ENCODE peak calls at places on chromosomes 11 and 22, in nine cellular contexts. Y is astrocyte, L is heart right ventricle, M is stomach, F is cardiac muscle cell, U is OCI-LY7, D is pancreas, O is A673, I is GM06990. R is an unnamed sample.

GRCh38 chr11:126113515-126113957 is 50.9 kb upstream of the CDON start:
- DNase-seq in F (peak; percentile 88), D (peak; percentile 90), O (peak; percentile 82), I (no peak), L (peak; percentile 79), Y (peak; percentile 97), M (peak; percentile 93), U (no peak), R (no peak)

GRCh38 chr22:49763696-49764095 is 64.0 kb downstream of the BRD1 start:
- DNase-seq in D (no peak), Y (no peak), O (no peak), I (no peak), M (no peak), U (no peak), L (no peak), F (no peak), R (no peak)

GRCh38 chr11:8310743-8311298 is 47.1 kb upstream of the LMO1 start:
- DNase-seq in Y (no peak), D (no peak), M (no peak), O (no peak), U (no peak), L (no peak), I (no peak), F (no peak), R (no peak)

GRCh38 chr22:27515091-27515523 is 286.4 kb downstream of the MN1 start:
- DNase-seq in Y (peak; percentile 53), F (no peak), M (no peak), O (no peak), L (peak; percentile 49), U (no peak), D (no peak), I (no peak), R (no peak)

GRCh38 chr11:94664336-94664735 is 97.2 kb downstream of the PIWIL4 start:
- DNase-seq in U (no peak), Y (no peak), F (no peak), L (no peak), M (no peak), O (no peak), D (no peak), I (no peak), R (no peak)

GRCh38 chr11:69240332-69241074 is 53.5 kb upstream of the MYEOV start:
- DNase-seq in F (no peak), M (peak; percentile 49), Y (no peak), O (no peak), D (no peak), U (no peak), I (no peak), L (no peak), R (peak; percentile 62)

GRCh38 chr11:36086366-36086765 is 142.5 kb downstream of the LDLRAD3 start:
- DNase-seq in Y (no peak), M (no peak), U (no peak), F (no peak), D (no peak), I (no peak), O (no peak), L (no peak), R (peak; percentile 31)

GRCh38 chr11:312092-312816 is 1.6 kb upstream of the IFITM1 start:
- DNase-seq in I (no peak), L (peak; percentile 17), O (no peak), Y (no peak), F (no peak), M (no peak), U (no peak), D (peak; percentile 14), R (no peak)

GRCh38 chr22:48649031-48649430 is 1178.6 kb downstream of the BRD1 start:
- DNase-seq in D (no peak), F (no peak), O (no peak), I (no peak), M (no peak), L (peak; percentile 2), Y (no peak), U (no peak), R (no peak)

GRCh38 chr22:37898441-37899181 is 7.5 kb upstream of the MICALL1 start:
- DNase-seq in U (no peak), L (no peak), M (peak; percentile 60), I (no peak), D (peak; percentile 81), F (peak; percentile 27), Y (no peak), O (no peak), R (peak; percentile 63)

GRCh38 chr22:24060375-24060788 is 49.3 kb downstream of the CABIN1 start:
- DNase-seq in M (peak; percentile 45), F (no peak), O (no peak), Y (peak; percentile 94), D (no peak), L (no peak), U (no peak), I (no peak), R (no peak)

GRCh38 chr22:28930357-28931007 is 47.1 kb downstream of the ZNRF3 start:
- DNase-seq in U (peak; percentile 22), M (no peak), I (no peak), F (no peak), O (peak; percentile 35), Y (peak; percentile 68), D (no peak), L (no peak), R (no peak)
- H3K4me3 ChIP-seq in U (no peak overlapping the region), M (no peak overlapping the region), I (no peak overlapping the region), F (no peak overlapping the region), O (no peak overlapping the region), Y (no peak overlapping the region), D (no peak overlapping the region), L (no peak overlapping the region), R (no peak overlapping the region)

DNA sequence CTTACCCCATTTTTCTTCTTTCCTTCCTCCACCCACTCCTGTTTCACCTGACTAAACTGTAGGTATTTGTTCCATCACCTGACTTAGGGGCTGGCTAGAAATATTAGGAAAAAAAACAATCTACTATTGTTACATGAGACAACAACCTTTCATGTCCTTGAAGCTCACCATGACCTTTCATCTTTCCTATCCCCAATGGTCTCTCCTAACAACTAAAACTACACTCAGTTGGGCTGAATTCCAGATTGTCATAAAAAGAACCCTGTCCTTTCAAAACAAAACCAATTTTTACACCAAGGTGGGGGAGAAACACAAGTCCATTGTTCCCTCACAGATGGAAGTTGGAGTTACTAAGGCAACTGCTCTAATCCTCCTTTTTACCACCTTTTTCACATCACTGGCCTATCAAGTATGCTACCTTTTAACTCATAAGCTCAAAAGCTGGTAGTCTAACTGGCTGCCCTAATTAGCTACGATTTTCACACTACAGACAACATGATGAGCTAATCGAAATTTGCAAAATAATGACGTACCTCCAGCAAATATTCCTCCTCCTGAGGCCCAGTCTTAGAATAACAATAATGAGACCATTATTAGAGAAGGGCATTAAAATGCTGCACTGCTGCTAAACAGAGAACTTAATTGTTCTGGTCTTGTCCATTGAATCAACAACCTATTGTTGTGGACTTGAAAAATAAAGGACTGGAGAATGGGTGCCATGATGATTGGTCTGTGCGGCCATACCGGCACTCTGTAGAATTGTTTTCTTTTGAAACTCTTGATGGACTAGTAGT is 46.5 kb upstream of the SOX6 start:
- DNase-seq in O (no peak), I (no peak), M (no peak), L (no peak), D (no peak), Y (peak; percentile 1), F (no peak), U (no peak), R (peak; percentile 82)
- H3K4me3 ChIP-seq in O (no peak overlapping the region), I (no peak overlapping the region), M (no peak overlapping the region), L (no peak overlapping the region), D (no peak overlapping the region), Y (no peak overlapping the region), F (no peak overlapping the region), U (no peak overlapping the region), R (no peak overlapping the region)

GRCh38 chr11:123525511-123525918 is 95.4 kb downstream of the GRAMD1B start:
- DNase-seq in O (peak; percentile 65), F (no peak), D (no peak), L (no peak), M (no peak), I (no peak), U (no peak), Y (no peak), R (peak; percentile 30)
- H3K4me3 ChIP-seq in O (peak overlapping the region; percentile 31), F (no peak overlapping the region), D (no peak overlapping the region), L (no peak overlapping the region), M (no peak overlapping the region), I (no peak overlapping the region), U (no peak overlapping the region), Y (peak overlapping the region; percentile 23), R (no peak overlapping the region)

DNA sequence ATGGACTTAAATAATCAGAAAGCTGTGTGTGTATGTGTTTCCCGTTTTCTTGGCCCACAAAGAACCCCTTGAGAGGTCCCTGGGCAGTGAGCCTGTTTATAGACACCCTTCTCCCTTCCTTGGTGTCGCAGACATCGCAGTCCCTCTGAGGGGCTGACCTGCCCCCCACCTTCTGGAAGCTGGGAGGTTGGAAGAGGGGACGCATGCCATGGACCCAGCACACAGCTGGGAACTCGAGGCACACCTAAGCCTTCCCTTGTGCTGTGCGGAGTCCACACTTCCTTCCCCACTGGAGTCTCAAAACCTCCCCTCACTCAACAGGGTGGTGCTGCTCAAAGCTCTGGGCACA is 514 bp upstream of the APOBEC3B start:
- DNase-seq in D (no peak), Y (no peak), F (no peak), O (peak; percentile 14), L (no peak), I (peak; percentile 58), M (no peak), U (no peak), R (no peak)
- H3K4me3 ChIP-seq in D (no peak overlapping the region), Y (peak overlapping the region; percentile 35), F (no peak overlapping the region), O (peak overlapping the region; percentile 31), L (peak overlapping the region; percentile 54), I (peak overlapping the region; percentile 62), M (peak overlapping the region; percentile 40), U (no peak overlapping the region), R (no peak overlapping the region)

GRCh38 chr11:32196137-32196536 is 105.3 kb downstream of the RCN1 start:
- DNase-seq in Y (no peak), M (no peak), I (no peak), L (no peak), D (no peak), O (no peak), U (no peak), F (no peak), R (no peak)

GRCh38 chr11:32200448-32200847 is 109.6 kb downstream of the RCN1 start:
- DNase-seq in L (no peak), Y (no peak), M (no peak), O (no peak), D (no peak), F (no peak), I (no peak), U (no peak), R (peak; percentile 51)

GRCh38 chr11:32198053-32198452 is 107.2 kb downstream of the RCN1 start:
- DNase-seq in O (no peak), M (no peak), L (no peak), D (no peak), I (no peak), Y (no peak), U (no peak), F (peak; percentile 66), R (peak; percentile 39)
- H3K4me3 ChIP-seq in O (no peak overlapping the region), M (no peak overlapping the region), L (no peak overlapping the region), D (no peak overlapping the region), I (no peak overlapping the region), Y (no peak overlapping the region), U (no peak overlapping the region), F (no peak overlapping the region), R (no peak overlapping the region)